ENCODE peak calls at places on chromosomes 13 and 19, in nine cellular contexts. M is sigmoid colon, A is GM12892, N is suprapubic skin, C is endothelial cell of umbilical vein, D is transverse colon, H is breast epithelium, R is GM23338, T is spleen. U is an unnamed sample.

GRCh38 chr19:8686549-8686948 is 12.0 kb downstream of the ACTL9 start:
- DNase-seq in M (no peak), A (no peak), N (no peak), C (no peak), D (no peak), H (no peak), R (no peak), T (no peak), U (no peak)

GRCh38 chr13:26968431-26969335 is 202.9 kb downstream of the USP12 start:
- DNase-seq in M (peak), A (no peak), N (no peak), C (no peak), D (peak), H (no peak), R (no peak), T (peak), U (peak)

GRCh38 chr13:33441015-33441414 is 155.5 kb upstream of the STARD13 start:
- DNase-seq in M (no peak), A (no peak), N (no peak), C (peak), D (peak), H (no peak), R (peak), T (no peak), U (peak)

GRCh38 chr19:3369337-3370213 is 3.2 kb downstream of the NFIC start:
- DNase-seq in M (peak), A (peak), N (no peak), C (peak), D (peak), H (no peak), R (peak), T (peak), U (peak)

GRCh38 chr13:74142257-74142656 is 8.1 kb upstream of the KLF12 start:
- DNase-seq in M (no peak), A (no peak), N (no peak), C (no peak), D (no peak), H (no peak), R (no peak), T (no peak), U (no peak)

GRCh38 chr13:63910406-63910957 is 2494.8 kb upstream of the PCDH20 start:
- DNase-seq in M (no peak), A (no peak), N (no peak), C (peak), D (no peak), H (no peak), R (peak), T (no peak), U (no peak)

GRCh38 chr19:8654591-8655339 is 24.3 kb downstream of the NFILZ start:
- DNase-seq in M (peak), A (peak), N (no peak), C (peak), D (peak), H (no peak), R (peak), T (peak), U (peak)

GRCh38 chr19:45376045-45376724 is 5.8 kb upstream of the ERCC2 start:
- DNase-seq in M (peak), A (no peak), N (no peak), C (peak), D (no peak), H (peak), R (peak), T (no peak), U (no peak)

GRCh38 chr19:23762884-23763711 is 4.4 kb upstream of the ZNF681 start:
- DNase-seq in M (peak), A (peak), N (peak), C (no peak), D (peak), H (peak), R (peak), T (peak), U (peak)

GRCh38 chr19:2242092-2242537 is 5.5 kb downstream of the SF3A2 start:
- DNase-seq in M (no peak), A (no peak), N (no peak), C (no peak), D (peak), H (no peak), R (no peak), T (no peak), U (no peak)

GRCh38 chr13:38543561-38543960 is 143.3 kb upstream of the FREM2 start:
- DNase-seq in M (no peak), A (no peak), N (no peak), C (no peak), D (no peak), H (no peak), R (no peak), T (no peak), U (no peak)

GRCh38 chr19:2167896-2168618 is 4.3 kb downstream of the DOT1L start:
- DNase-seq in M (peak), A (no peak), N (no peak), C (peak), D (peak), H (no peak), R (no peak), T (peak), U (peak)

GRCh38 chr13:76148926-76149325 is 512.8 kb downstream of the LMO7 start:
- DNase-seq in M (no peak), A (no peak), N (no peak), C (no peak), D (no peak), H (no peak), R (no peak), T (no peak), U (no peak)

GRCh38 chr13:26558912-26559485 is 1.5 kb downstream of the WASF3 start:
- DNase-seq in M (no peak), A (no peak), N (no peak), C (peak), D (no peak), H (no peak), R (peak), T (no peak), U (no peak)

GRCh38 chr13:93714171-93714570 is 487.6 kb downstream of the GPC6 start:
- DNase-seq in M (no peak), A (no peak), N (no peak), C (no peak), D (no peak), H (no peak), R (no peak), T (no peak), U (no peak)

GRCh38 chr19:4454621-4454951 is 3.0 kb downstream of the UBXN6 start:
- DNase-seq in M (no peak), A (no peak), N (no peak), C (no peak), D (no peak), H (no peak), R (no peak), T (no peak), U (no peak)

GRCh38 chr13:60797112-60797511 is 400.1 kb downstream of the TDRD3 start:
- DNase-seq in M (no peak), A (no peak), N (no peak), C (no peak), D (no peak), H (no peak), R (no peak), T (no peak), U (no peak)

GRCh38 chr19:8517551-8518442 is 3.8 kb upstream of the ZNF414 start:
- DNase-seq in M (no peak), A (no peak), N (no peak), C (no peak), D (no peak), H (no peak), R (no peak), T (peak), U (no peak)

GRCh38 chr13:99113351-99113750 is 87.3 kb upstream of the UBAC2 start:
- DNase-seq in M (no peak), A (no peak), N (no peak), C (no peak), D (no peak), H (no peak), R (no peak), T (no peak), U (no peak)

GRCh38 chr19:7106711-7107657 is 37.5 kb downstream of the ZNF557 start:
- DNase-seq in M (no peak), A (no peak), N (no peak), C (no peak), D (no peak), H (no peak), R (no peak), T (no peak), U (no peak)

GRCh38 chr13:106651442-106651841 is 83.5 kb upstream of the ARGLU1 start:
- DNase-seq in M (no peak), A (no peak), N (no peak), C (peak), D (no peak), H (no peak), R (no peak), T (no peak), U (no peak)

GRCh38 chr13:35851238-35851814 is 279.9 kb downstream of the DCLK1 start:
- DNase-seq in M (no peak), A (no peak), N (no peak), C (no peak), D (no peak), H (no peak), R (no peak), T (no peak), U (no peak)

GRCh38 chr13:100987993-100988392 is 313.4 kb upstream of the TMTC4 start:
- DNase-seq in M (no peak), A (no peak), N (no peak), C (peak), D (no peak), H (no peak), R (peak), T (no peak), U (no peak)

GRCh38 chr19:46426035-46426505 is 2.7 kb downstream of the PNMA8C start:
- DNase-seq in M (no peak), A (no peak), N (no peak), C (no peak), D (no peak), H (no peak), R (no peak), T (no peak), U (no peak)

GRCh38 chr19:19900574-19901444 is at the start of gene ZNF93:
- DNase-seq in M (peak), A (peak), N (peak), C (peak), D (peak), H (peak), R (peak), T (peak), U (peak)
- TF ChIP-seq POLR2AphosphoS5 in M (peak), A (peak), N (no peak), C (peak), D (peak), H (peak), R (peak), T (peak), U (peak)

GRCh38 chr19:38731654-38732301 is 12.5 kb downstream of the CAPN12 start:
- DNase-seq in M (peak), A (no peak), N (peak), C (no peak), D (peak), H (peak), R (no peak), T (peak), U (peak)
- TF ChIP-seq POLR2AphosphoS5 in M (peak), A (no peak), N (no peak), C (no peak), D (no peak), H (no peak), R (no peak), T (peak), U (peak)

GRCh38 chr13:110263906-110264305 is 43.1 kb downstream of the COL4A1 start:
- DNase-seq in M (peak), A (no peak), N (no peak), C (no peak), D (no peak), H (no peak), R (no peak), T (no peak), U (no peak)
- TF ChIP-seq POLR2AphosphoS5 in M (peak), A (no peak), N (no peak), C (no peak), D (peak), H (no peak), R (no peak), T (peak), U (no peak)

DNA sequence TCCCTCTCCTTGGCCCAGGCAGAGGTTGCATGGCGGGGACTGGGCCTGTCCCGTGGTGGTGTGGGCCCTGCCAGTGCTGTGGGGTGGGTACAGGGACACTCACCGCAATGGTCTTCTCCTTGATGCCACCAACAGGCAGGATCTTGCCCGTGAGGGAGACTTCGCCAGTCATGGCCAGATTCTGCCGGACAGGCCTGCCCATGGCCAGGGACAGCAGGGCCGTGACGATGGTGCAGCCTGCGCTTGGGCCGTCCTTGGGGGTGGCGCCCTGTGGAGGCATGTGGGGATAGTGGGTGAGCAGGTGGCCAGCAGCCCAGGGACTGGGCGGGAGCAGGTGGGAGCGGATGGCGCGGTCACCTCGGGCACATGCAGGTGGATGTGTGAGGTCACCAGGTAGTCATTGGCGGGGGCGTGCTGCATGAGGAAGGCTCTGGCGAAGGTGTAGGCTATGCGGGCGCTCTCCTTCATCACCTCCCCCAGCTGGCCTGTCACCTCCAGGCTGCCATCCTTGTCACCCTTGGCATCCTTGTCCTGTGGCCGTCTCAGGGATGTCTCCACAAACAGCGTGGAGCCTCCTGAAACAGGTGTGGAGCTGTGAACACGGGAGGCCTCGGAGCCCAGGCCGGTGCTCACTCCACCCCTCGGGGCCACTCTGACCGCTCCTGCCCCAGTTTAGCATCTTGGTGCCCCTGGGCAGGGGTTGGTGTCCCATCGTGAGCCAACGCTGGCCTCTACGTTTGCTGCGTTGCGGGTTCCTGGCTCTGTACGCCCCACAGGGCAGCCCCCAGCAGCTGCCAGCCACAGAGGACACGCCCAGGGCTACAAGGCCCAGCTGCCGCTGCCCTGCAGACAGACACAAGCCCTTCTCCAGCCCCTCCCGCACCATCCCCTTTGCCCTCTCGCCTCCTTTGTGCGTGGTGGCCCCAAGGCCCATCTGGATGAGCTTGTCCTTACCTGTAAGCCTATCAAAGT is 3.4 kb downstream of the RPL36 start:
- DNase-seq in M (peak), A (no peak), N (no peak), C (no peak), D (no peak), H (no peak), R (no peak), T (peak), U (no peak)
- TF ChIP-seq POLR2AphosphoS5 in M (no peak), A (peak), N (no peak), C (no peak), D (no peak), H (no peak), R (peak), T (peak), U (peak)

DNA sequence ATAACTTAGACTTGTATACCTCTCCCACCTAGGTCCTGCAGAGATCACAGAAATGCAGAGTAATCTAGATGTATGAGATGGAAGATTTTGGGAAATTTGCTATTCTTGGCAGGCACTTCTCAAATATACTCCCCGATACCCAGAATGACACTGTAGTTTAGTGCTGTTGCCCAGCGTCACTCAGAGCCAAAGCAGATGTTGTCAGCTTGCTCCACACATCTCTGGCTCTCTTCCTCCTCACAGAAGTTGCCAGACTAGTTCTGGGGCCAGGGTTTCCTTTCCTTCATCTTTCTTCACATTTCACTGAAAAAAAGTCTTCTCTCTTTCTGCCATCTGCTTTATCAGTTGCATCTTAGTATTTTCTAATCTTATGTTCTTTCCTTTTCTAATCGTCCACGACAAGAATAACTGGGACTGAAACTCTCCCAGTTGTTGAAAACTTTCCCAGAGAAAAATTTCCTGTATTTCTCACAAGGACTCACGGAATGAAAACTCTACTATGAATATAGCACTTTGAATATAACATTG is 251.4 kb downstream of the RGCC start:
- DNase-seq in M (peak), A (no peak), N (no peak), C (no peak), D (no peak), H (no peak), R (peak), T (no peak), U (no peak)
- TF ChIP-seq POLR2AphosphoS5 in M (no peak), A (no peak), N (no peak), C (no peak), D (no peak), H (no peak), R (no peak), T (no peak), U (no peak)